ENCODE peak calls at places on chromosomes 3 and 15, in four cellular contexts. R is GM12878, P is HepG2, C is H1. K is an unnamed sample.

GRCh38 chr3:182989566-182989965 is 9.2 kb upstream of the DCUN1D1 start:
- DNase-seq in R (no peak), P (no peak), C (no peak), K (no peak)

GRCh38 chr15:44813231-44813630 is 76.9 kb downstream of the TRIM69 start:
- DNase-seq in R (no peak), P (no peak), C (no peak), K (no peak)

GRCh38 chr15:91021516-91022074 is 799 bp downstream of the VPS33B start:
- DNase-seq in R (no peak), P (peak; percentile 5), C (no peak), K (peak; percentile 61)

GRCh38 chr3:140843656-140844055 is 98.0 kb upstream of the SLC25A36 start:
- DNase-seq in R (no peak), P (no peak), C (no peak), K (peak; percentile 39)

GRCh38 chr3:157373783-157374182 is 62.9 kb upstream of the PTX3 start:
- DNase-seq in R (no peak), P (no peak), C (no peak), K (no peak)

GRCh38 chr3:57597973-57598351 is 818 bp upstream of the ARF4 start:
- DNase-seq in R (no peak), P (no peak), C (no peak), K (no peak)

GRCh38 chr3:15339786-15340215 is 7.4 kb upstream of the SH3BP5 start:
- DNase-seq in R (no peak), P (no peak), C (no peak), K (no peak)

GRCh38 chr3:48927928-48928327 is 9.3 kb downstream of the ARIH2 start:
- DNase-seq in R (no peak), P (no peak), C (no peak), K (no peak)

GRCh38 chr15:99956022-99956775 is 223.0 kb upstream of the LYSMD4 start:
- DNase-seq in R (no peak), P (no peak), C (peak; percentile 42), K (no peak)

GRCh38 chr3:123075359-123075758 is 8.5 kb downstream of the PDIA5 start:
- DNase-seq in R (no peak), P (peak; percentile 5), C (no peak), K (no peak)

GRCh38 chr3:172519241-172519640 is 4.0 kb downstream of the TNFSF10 start:
- DNase-seq in R (no peak), P (no peak), C (no peak), K (no peak)

GRCh38 chr15:73796266-73796939 is 43.3 kb upstream of the INSYN1 start:
- DNase-seq in R (no peak), P (no peak), C (no peak), K (peak; percentile 59)

GRCh38 chr3:43747641-43748040 is 56.9 kb downstream of the ABHD5 start:
- DNase-seq in R (no peak), P (no peak), C (no peak), K (no peak)

GRCh38 chr3:16455001-16455400 is 58.5 kb downstream of the RFTN1 start:
- DNase-seq in R (no peak), P (no peak), C (no peak), K (no peak)

GRCh38 chr3:76991165-76991564 is 48.7 kb upstream of the ROBO2 start:
- DNase-seq in R (no peak), P (no peak), C (no peak), K (no peak)

GRCh38 chr3:154552338-154552737 is 122.3 kb upstream of the GPR149 start:
- DNase-seq in R (no peak), P (peak; percentile 6), C (no peak), K (no peak)

GRCh38 chr3:60752800-60753199 is 498.5 kb downstream of the FHIT start:
- DNase-seq in R (no peak), P (no peak), C (no peak), K (no peak)

GRCh38 chr15:101390462-101390861 is 95.4 kb upstream of the SNRPA1 start:
- DNase-seq in R (no peak), P (no peak), C (no peak), K (no peak)

GRCh38 chr3:72976182-72976825 is 20.3 kb upstream of the PPP4R2 start:
- DNase-seq in R (no peak), P (no peak), C (no peak), K (no peak)

GRCh38 chr15:87686308-87686707 is 570.2 kb downstream of the NTRK3 start:
- DNase-seq in R (no peak), P (no peak), C (no peak), K (no peak)

GRCh38 chr3:154430014-154430413 is at the start of gene GPR149:
- DNase-seq in R (no peak), P (no peak), C (no peak), K (peak; percentile 8)

GRCh38 chr15:56677271-56677670 is 56.0 kb downstream of the ZNF280D start:
- DNase-seq in R (no peak), P (peak; percentile 18), C (no peak), K (no peak)

GRCh38 chr3:114839476-114839875 is 307.6 kb downstream of the ZBTB20 start:
- DNase-seq in R (no peak), P (no peak), C (no peak), K (no peak)

GRCh38 chr3:171865191-171865865 is 22.2 kb downstream of the TMEM212 start:
- DNase-seq in R (no peak), P (no peak), C (no peak), K (no peak)

GRCh38 chr3:128112406-128112968 is 11.1 kb downstream of the RUVBL1 start:
- DNase-seq in R (peak; percentile 25), P (no peak), C (no peak), K (peak; percentile 78)

GRCh38 chr15:37135225-37135624 is 34.9 kb upstream of the MEIS2 start:
- DNase-seq in R (no peak), P (no peak), C (no peak), K (no peak)

GRCh38 chr3:14220933-14221332 is 42.3 kb downstream of the LSM3 start:
- DNase-seq in R (no peak), P (no peak), C (no peak), K (no peak)

GRCh38 chr3:165919284-165919683 is 82.1 kb upstream of the BCHE start:
- DNase-seq in R (no peak), P (no peak), C (no peak), K (no peak)

DNA sequence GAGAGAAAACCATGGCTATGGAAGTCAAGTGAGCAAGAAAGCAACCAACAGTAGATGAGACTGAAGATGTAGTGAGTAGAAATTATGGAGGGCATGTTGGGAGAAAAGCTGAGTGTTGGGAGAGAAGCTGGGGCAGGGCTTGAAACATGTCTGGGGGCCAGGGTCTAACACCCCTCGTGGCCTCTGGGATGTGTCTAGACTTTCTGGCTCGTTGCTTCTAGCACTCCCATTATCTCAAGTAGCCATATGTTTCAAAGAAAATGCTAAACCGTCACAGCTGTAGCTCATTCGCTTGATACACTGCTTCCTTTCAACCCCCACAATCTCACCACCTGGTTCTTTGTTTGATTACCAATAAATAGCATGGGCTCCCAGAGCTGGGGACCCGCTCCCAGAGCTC is 83.8 kb upstream of the BCHE start:
- DNase-seq in R (no peak), P (no peak), C (no peak), K (no peak)
- TF ChIP-seq TCF12 in R (no peak), P (no peak), C (no peak), K (no peak)

DNA sequence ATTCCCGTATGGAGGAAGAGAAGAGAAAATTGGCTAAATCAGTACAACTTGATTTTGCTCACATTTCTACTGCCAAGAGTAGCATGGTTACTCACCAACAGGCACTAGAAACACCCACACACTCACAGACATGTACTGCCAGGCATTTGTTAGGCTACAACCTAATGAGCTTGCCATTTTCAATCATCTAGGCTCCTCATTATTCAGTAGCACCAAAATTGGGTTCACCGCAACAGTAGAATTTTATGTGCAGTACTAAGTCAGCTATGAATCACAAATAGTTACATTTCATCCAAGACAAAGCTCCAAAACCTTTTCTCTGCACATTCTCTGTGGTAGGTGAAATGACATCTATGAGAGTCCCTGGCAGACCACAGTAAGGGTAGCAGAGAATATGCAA is 15.0 kb upstream of the THUMPD3 start:
- DNase-seq in R (no peak), P (no peak), C (no peak), K (no peak)
- TF ChIP-seq MAX in R (no peak), P (no peak), C (no peak), K (no peak)

DNA sequence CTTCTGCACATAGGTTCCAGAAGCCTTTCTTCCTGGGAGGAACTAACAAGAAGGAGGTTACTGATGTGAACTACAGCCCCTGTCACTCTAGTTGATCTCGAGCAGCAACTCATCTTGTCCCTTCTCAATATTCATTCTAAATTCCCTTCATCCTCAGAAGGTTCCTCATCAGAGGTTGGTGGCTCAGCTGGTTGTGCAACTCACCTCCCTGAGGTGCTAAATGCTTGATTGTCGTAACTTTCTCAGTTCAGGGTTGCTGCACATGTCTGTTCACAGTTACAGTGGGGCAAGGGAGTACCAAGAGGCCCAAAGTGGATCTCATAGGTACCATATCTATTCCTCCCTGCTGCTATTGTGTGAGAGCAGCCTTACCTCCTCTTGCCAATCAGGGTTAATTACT is 5.7 kb upstream of the A4GNT start:
- DNase-seq in R (no peak), P (no peak), C (no peak), K (no peak)
- TF ChIP-seq TCF12 in R (no peak), P (no peak), C (no peak), K (no peak)

GRCh38 chr15:84818221-84819131 is 1.3 kb downstream of the ALPK3 start:
- DNase-seq in R (no peak), P (peak; percentile 74), C (no peak), K (peak; percentile 51)
- TF ChIP-seq MAX in R (no peak), P (peak; percentile 34), C (peak; percentile 62), K (no peak)